ENCODE peak calls at places on chromosomes 5 and 9, in six cellular contexts. R, Q, V, X, L and H are unnamed samples.

GRCh38 chr5:172274951-172275753 is 8.4 kb downstream of the UBTD2 start:
- DNase-seq in R (no peak), Q (no peak), V (no peak), X (no peak), L (no peak), H (no peak)

GRCh38 chr5:92320446-92320845 is 937.3 kb upstream of the ARRDC3 start:
- DNase-seq in R (no peak), Q (no peak), V (no peak), X (no peak), L (no peak), H (no peak)

GRCh38 chr9:10704720-10705119 is 91.9 kb upstream of the PTPRD start:
- DNase-seq in R (no peak), Q (no peak), V (no peak), X (no peak), L (no peak), H (no peak)

GRCh38 chr5:134053840-134054338 is 49.1 kb upstream of the VDAC1 start:
- DNase-seq in R (peak; percentile 36), Q (peak; percentile 1), V (no peak), X (no peak), L (peak; percentile 35), H (no peak)

GRCh38 chr5:109784687-109785086 is 95.0 kb downstream of the MAN2A1 start:
- DNase-seq in R (no peak), Q (no peak), V (no peak), X (no peak), L (no peak), H (no peak)

GRCh38 chr5:53645581-53645980 is 85.1 kb downstream of the NDUFS4 start:
- DNase-seq in R (no peak), Q (no peak), V (no peak), X (no peak), L (no peak), H (no peak)

GRCh38 chr5:169054506-169054905 is 246.4 kb downstream of the SLIT3 start:
- DNase-seq in R (no peak), Q (no peak), V (no peak), X (no peak), L (no peak), H (no peak)

GRCh38 chr5:169272731-169273401 is 28.1 kb downstream of the SLIT3 start:
- DNase-seq in R (no peak), Q (peak; percentile 2), V (no peak), X (no peak), L (no peak), H (no peak)

GRCh38 chr5:1479581-1480188 is 34.4 kb upstream of the SLC6A3 start:
- DNase-seq in R (no peak), Q (no peak), V (peak; percentile 73), X (no peak), L (no peak), H (no peak)